ENCODE peak calls at places on chromosome 9, in ten cellular contexts. One of them, this sample, is unnamed.

GRCh38 chr9:126673689-126674364 is 60.1 kb downstream of the LMX1B start:
- DNase-seq in activated T-helper 1 cell treated with anti-CD3 and anti-CD28 coated beads, Interleukin-12 subunit alpha, Interleukin-12 subunit beta, Interleukin-2, Interleukin-4 antibody, amounts not matched to agents 30 ng/mL and 10 ng/mL and 1 ng/mL, durations not matched to agents 14 hours and 24 hours and 36 hours: no peak
- DNase-seq in left kidney: peak
- DNase-seq in HuH-7: no peak
- DNase-seq in Karpas-422: no peak
- DNase-seq in mammary epithelial cell: peak
- DNase-seq in brain microvascular endothelial cell: no peak
- DNase-seq in fibroblast of pulmonary artery: peak
- DNase-seq in NCI-H1436: no peak
- DNase-seq in Kasumi-1: no peak
- DNase-seq in this sample: peak

GRCh38 chr9:136416914-136417313 is 6.5 kb downstream of the PMPCA start:
- DNase-seq in NCI-H1436: no peak
- DNase-seq in left kidney: no peak
- DNase-seq in Kasumi-1: no peak
- DNase-seq in HuH-7: no peak
- DNase-seq in activated T-helper 1 cell treated with anti-CD3 and anti-CD28 coated beads, Interleukin-12 subunit alpha, Interleukin-12 subunit beta, Interleukin-2, Interleukin-4 antibody, amounts not matched to agents 30 ng/mL and 10 ng/mL and 1 ng/mL, durations not matched to agents 14 hours and 24 hours and 36 hours: no peak
- DNase-seq in fibroblast of pulmonary artery: no peak
- DNase-seq in mammary epithelial cell: no peak
- DNase-seq in brain microvascular endothelial cell: no peak
- DNase-seq in Karpas-422: no peak
- DNase-seq in this sample: no peak

GRCh38 chr9:119544492-119544891 is 175.3 kb upstream of the BRINP1 start:
- DNase-seq in NCI-H1436: peak
- DNase-seq in activated T-helper 1 cell treated with anti-CD3 and anti-CD28 coated beads, Interleukin-12 subunit alpha, Interleukin-12 subunit beta, Interleukin-2, Interleukin-4 antibody, amounts not matched to agents 30 ng/mL and 10 ng/mL and 1 ng/mL, durations not matched to agents 14 hours and 24 hours and 36 hours: no peak
- DNase-seq in left kidney: no peak
- DNase-seq in fibroblast of pulmonary artery: no peak
- DNase-seq in Kasumi-1: no peak
- DNase-seq in mammary epithelial cell: no peak
- DNase-seq in brain microvascular endothelial cell: no peak
- DNase-seq in HuH-7: no peak
- DNase-seq in Karpas-422: no peak
- DNase-seq in this sample: no peak

GRCh38 chr9:33778700-33779351 is 16.5 kb upstream of the PRSS3 start:
- DNase-seq in Karpas-422: peak
- DNase-seq in mammary epithelial cell: peak
- DNase-seq in left kidney: peak
- DNase-seq in Kasumi-1: peak
- DNase-seq in NCI-H1436: peak
- DNase-seq in HuH-7: peak
- DNase-seq in brain microvascular endothelial cell: peak
- DNase-seq in fibroblast of pulmonary artery: peak
- DNase-seq in activated T-helper 1 cell treated with anti-CD3 and anti-CD28 coated beads, Interleukin-12 subunit alpha, Interleukin-12 subunit beta, Interleukin-2, Interleukin-4 antibody, amounts not matched to agents 30 ng/mL and 10 ng/mL and 1 ng/mL, durations not matched to agents 14 hours and 24 hours and 36 hours: peak
- DNase-seq in this sample: peak

GRCh38 chr9:24502548-24502947 is 43.1 kb downstream of the IZUMO3 start:
- DNase-seq in HuH-7: no peak
- DNase-seq in left kidney: no peak
- DNase-seq in mammary epithelial cell: no peak
- DNase-seq in fibroblast of pulmonary artery: no peak
- DNase-seq in Karpas-422: no peak
- DNase-seq in Kasumi-1: no peak
- DNase-seq in brain microvascular endothelial cell: no peak
- DNase-seq in NCI-H1436: no peak
- DNase-seq in activated T-helper 1 cell treated with anti-CD3 and anti-CD28 coated beads, Interleukin-12 subunit alpha, Interleukin-12 subunit beta, Interleukin-2, Interleukin-4 antibody, amounts not matched to agents 30 ng/mL and 10 ng/mL and 1 ng/mL, durations not matched to agents 14 hours and 24 hours and 36 hours: no peak
- DNase-seq in this sample: peak

GRCh38 chr9:105681724-105682123 is 12.6 kb upstream of the TMEM38B start:
- DNase-seq in brain microvascular endothelial cell: peak
- DNase-seq in NCI-H1436: no peak
- DNase-seq in HuH-7: no peak
- DNase-seq in fibroblast of pulmonary artery: peak
- DNase-seq in left kidney: no peak
- DNase-seq in mammary epithelial cell: peak
- DNase-seq in Karpas-422: no peak
- DNase-seq in Kasumi-1: no peak
- DNase-seq in activated T-helper 1 cell treated with anti-CD3 and anti-CD28 coated beads, Interleukin-12 subunit alpha, Interleukin-12 subunit beta, Interleukin-2, Interleukin-4 antibody, amounts not matched to agents 30 ng/mL and 10 ng/mL and 1 ng/mL, durations not matched to agents 14 hours and 24 hours and 36 hours: no peak
- DNase-seq in this sample: no peak

GRCh38 chr9:20636883-20637440 is 14.7 kb upstream of the MLLT3 start:
- DNase-seq in brain microvascular endothelial cell: peak
- DNase-seq in left kidney: peak
- DNase-seq in fibroblast of pulmonary artery: peak
- DNase-seq in Kasumi-1: no peak
- DNase-seq in activated T-helper 1 cell treated with anti-CD3 and anti-CD28 coated beads, Interleukin-12 subunit alpha, Interleukin-12 subunit beta, Interleukin-2, Interleukin-4 antibody, amounts not matched to agents 30 ng/mL and 10 ng/mL and 1 ng/mL, durations not matched to agents 14 hours and 24 hours and 36 hours: no peak
- DNase-seq in Karpas-422: no peak
- DNase-seq in NCI-H1436: no peak
- DNase-seq in mammary epithelial cell: no peak
- DNase-seq in HuH-7: no peak
- DNase-seq in this sample: no peak

GRCh38 chr9:86513429-86513828 is 159.2 kb upstream of the TUT7 start:
- DNase-seq in activated T-helper 1 cell treated with anti-CD3 and anti-CD28 coated beads, Interleukin-12 subunit alpha, Interleukin-12 subunit beta, Interleukin-2, Interleukin-4 antibody, amounts not matched to agents 30 ng/mL and 10 ng/mL and 1 ng/mL, durations not matched to agents 14 hours and 24 hours and 36 hours: no peak
- DNase-seq in left kidney: no peak
- DNase-seq in brain microvascular endothelial cell: no peak
- DNase-seq in HuH-7: no peak
- DNase-seq in Kasumi-1: no peak
- DNase-seq in NCI-H1436: no peak
- DNase-seq in mammary epithelial cell: no peak
- DNase-seq in Karpas-422: no peak
- DNase-seq in fibroblast of pulmonary artery: no peak
- DNase-seq in this sample: no peak

GRCh38 chr9:94734054-94734754 is 7.7 kb downstream of the AOPEP start:
- DNase-seq in fibroblast of pulmonary artery: peak
- DNase-seq in HuH-7: no peak
- DNase-seq in Kasumi-1: peak
- DNase-seq in left kidney: peak
- DNase-seq in activated T-helper 1 cell treated with anti-CD3 and anti-CD28 coated beads, Interleukin-12 subunit alpha, Interleukin-12 subunit beta, Interleukin-2, Interleukin-4 antibody, amounts not matched to agents 30 ng/mL and 10 ng/mL and 1 ng/mL, durations not matched to agents 14 hours and 24 hours and 36 hours: no peak
- DNase-seq in NCI-H1436: no peak
- DNase-seq in brain microvascular endothelial cell: no peak
- DNase-seq in mammary epithelial cell: no peak
- DNase-seq in Karpas-422: no peak
- DNase-seq in this sample: peak

GRCh38 chr9:136645343-136645902 is 17.3 kb upstream of the EGFL7 start:
- DNase-seq in HuH-7: no peak
- DNase-seq in Kasumi-1: peak
- DNase-seq in mammary epithelial cell: no peak
- DNase-seq in activated T-helper 1 cell treated with anti-CD3 and anti-CD28 coated beads, Interleukin-12 subunit alpha, Interleukin-12 subunit beta, Interleukin-2, Interleukin-4 antibody, amounts not matched to agents 30 ng/mL and 10 ng/mL and 1 ng/mL, durations not matched to agents 14 hours and 24 hours and 36 hours: no peak
- DNase-seq in left kidney: no peak
- DNase-seq in fibroblast of pulmonary artery: no peak
- DNase-seq in brain microvascular endothelial cell: no peak
- DNase-seq in Karpas-422: no peak
- DNase-seq in NCI-H1436: no peak
- DNase-seq in this sample: no peak

GRCh38 chr9:2780846-2781245 is 63.0 kb downstream of the PUM3 start:
- DNase-seq in fibroblast of pulmonary artery: no peak
- DNase-seq in HuH-7: no peak
- DNase-seq in Karpas-422: no peak
- DNase-seq in mammary epithelial cell: no peak
- DNase-seq in Kasumi-1: no peak
- DNase-seq in left kidney: no peak
- DNase-seq in activated T-helper 1 cell treated with anti-CD3 and anti-CD28 coated beads, Interleukin-12 subunit alpha, Interleukin-12 subunit beta, Interleukin-2, Interleukin-4 antibody, amounts not matched to agents 30 ng/mL and 10 ng/mL and 1 ng/mL, durations not matched to agents 14 hours and 24 hours and 36 hours: no peak
- DNase-seq in NCI-H1436: no peak
- DNase-seq in brain microvascular endothelial cell: no peak
- DNase-seq in this sample: no peak

GRCh38 chr9:19231126-19232035 is 888 bp downstream of the DENND4C start:
- DNase-seq in fibroblast of pulmonary artery: peak
- DNase-seq in NCI-H1436: no peak
- DNase-seq in HuH-7: no peak
- DNase-seq in left kidney: peak
- DNase-seq in Karpas-422: peak
- DNase-seq in Kasumi-1: no peak
- DNase-seq in brain microvascular endothelial cell: peak
- DNase-seq in activated T-helper 1 cell treated with anti-CD3 and anti-CD28 coated beads, Interleukin-12 subunit alpha, Interleukin-12 subunit beta, Interleukin-2, Interleukin-4 antibody, amounts not matched to agents 30 ng/mL and 10 ng/mL and 1 ng/mL, durations not matched to agents 14 hours and 24 hours and 36 hours: no peak
- DNase-seq in mammary epithelial cell: peak
- DNase-seq in this sample: peak

GRCh38 chr9:14223081-14223480 is 90.9 kb downstream of the NFIB start:
- DNase-seq in HuH-7: no peak
- DNase-seq in Karpas-422: no peak
- DNase-seq in NCI-H1436: no peak
- DNase-seq in fibroblast of pulmonary artery: no peak
- DNase-seq in brain microvascular endothelial cell: no peak
- DNase-seq in activated T-helper 1 cell treated with anti-CD3 and anti-CD28 coated beads, Interleukin-12 subunit alpha, Interleukin-12 subunit beta, Interleukin-2, Interleukin-4 antibody, amounts not matched to agents 30 ng/mL and 10 ng/mL and 1 ng/mL, durations not matched to agents 14 hours and 24 hours and 36 hours: no peak
- DNase-seq in Kasumi-1: no peak
- DNase-seq in left kidney: no peak
- DNase-seq in mammary epithelial cell: no peak
- DNase-seq in this sample: no peak

GRCh38 chr9:129270205-129270604 is 92.1 kb upstream of the IER5L start:
- DNase-seq in fibroblast of pulmonary artery: no peak
- DNase-seq in activated T-helper 1 cell treated with anti-CD3 and anti-CD28 coated beads, Interleukin-12 subunit alpha, Interleukin-12 subunit beta, Interleukin-2, Interleukin-4 antibody, amounts not matched to agents 30 ng/mL and 10 ng/mL and 1 ng/mL, durations not matched to agents 14 hours and 24 hours and 36 hours: peak
- DNase-seq in brain microvascular endothelial cell: no peak
- DNase-seq in NCI-H1436: no peak
- DNase-seq in left kidney: no peak
- DNase-seq in Karpas-422: no peak
- DNase-seq in mammary epithelial cell: no peak
- DNase-seq in Kasumi-1: no peak
- DNase-seq in HuH-7: no peak
- DNase-seq in this sample: no peak

GRCh38 chr9:71121275-71122168 is at the start of gene TRPM3:
- DNase-seq in mammary epithelial cell: no peak
- DNase-seq in left kidney: peak
- DNase-seq in Karpas-422: no peak
- DNase-seq in brain microvascular endothelial cell: no peak
- DNase-seq in HuH-7: no peak
- DNase-seq in activated T-helper 1 cell treated with anti-CD3 and anti-CD28 coated beads, Interleukin-12 subunit alpha, Interleukin-12 subunit beta, Interleukin-2, Interleukin-4 antibody, amounts not matched to agents 30 ng/mL and 10 ng/mL and 1 ng/mL, durations not matched to agents 14 hours and 24 hours and 36 hours: no peak
- DNase-seq in Kasumi-1: no peak
- DNase-seq in fibroblast of pulmonary artery: no peak
- DNase-seq in NCI-H1436: no peak
- DNase-seq in this sample: no peak

GRCh38 chr9:99011161-99011709 is 67.5 kb downstream of the COL15A1 start:
- DNase-seq in NCI-H1436: no peak
- DNase-seq in HuH-7: no peak
- DNase-seq in mammary epithelial cell: no peak
- DNase-seq in Kasumi-1: peak
- DNase-seq in Karpas-422: no peak
- DNase-seq in fibroblast of pulmonary artery: no peak
- DNase-seq in left kidney: peak
- DNase-seq in brain microvascular endothelial cell: no peak
- DNase-seq in activated T-helper 1 cell treated with anti-CD3 and anti-CD28 coated beads, Interleukin-12 subunit alpha, Interleukin-12 subunit beta, Interleukin-2, Interleukin-4 antibody, amounts not matched to agents 30 ng/mL and 10 ng/mL and 1 ng/mL, durations not matched to agents 14 hours and 24 hours and 36 hours: no peak
- DNase-seq in this sample: peak

GRCh38 chr9:93653762-93654161 is 77.4 kb downstream of the PHF2 start:
- DNase-seq in Karpas-422: no peak
- DNase-seq in left kidney: no peak
- DNase-seq in mammary epithelial cell: no peak
- DNase-seq in Kasumi-1: no peak
- DNase-seq in brain microvascular endothelial cell: no peak
- DNase-seq in fibroblast of pulmonary artery: no peak
- DNase-seq in activated T-helper 1 cell treated with anti-CD3 and anti-CD28 coated beads, Interleukin-12 subunit alpha, Interleukin-12 subunit beta, Interleukin-2, Interleukin-4 antibody, amounts not matched to agents 30 ng/mL and 10 ng/mL and 1 ng/mL, durations not matched to agents 14 hours and 24 hours and 36 hours: no peak
- DNase-seq in NCI-H1436: no peak
- DNase-seq in HuH-7: no peak
- DNase-seq in this sample: no peak

GRCh38 chr9:14511452-14511851 is 181.8 kb downstream of the ZDHHC21 start:
- DNase-seq in fibroblast of pulmonary artery: peak
- DNase-seq in Kasumi-1: no peak
- DNase-seq in left kidney: no peak
- DNase-seq in NCI-H1436: no peak
- DNase-seq in HuH-7: no peak
- DNase-seq in Karpas-422: no peak
- DNase-seq in mammary epithelial cell: peak
- DNase-seq in activated T-helper 1 cell treated with anti-CD3 and anti-CD28 coated beads, Interleukin-12 subunit alpha, Interleukin-12 subunit beta, Interleukin-2, Interleukin-4 antibody, amounts not matched to agents 30 ng/mL and 10 ng/mL and 1 ng/mL, durations not matched to agents 14 hours and 24 hours and 36 hours: no peak
- DNase-seq in brain microvascular endothelial cell: peak
- DNase-seq in this sample: no peak

GRCh38 chr9:129177791-129178578 is at the start of gene IER5L:
- DNase-seq in left kidney: peak
- DNase-seq in fibroblast of pulmonary artery: peak
- DNase-seq in activated T-helper 1 cell treated with anti-CD3 and anti-CD28 coated beads, Interleukin-12 subunit alpha, Interleukin-12 subunit beta, Interleukin-2, Interleukin-4 antibody, amounts not matched to agents 30 ng/mL and 10 ng/mL and 1 ng/mL, durations not matched to agents 14 hours and 24 hours and 36 hours: peak
- DNase-seq in mammary epithelial cell: peak
- DNase-seq in NCI-H1436: peak
- DNase-seq in Kasumi-1: peak
- DNase-seq in Karpas-422: peak
- DNase-seq in brain microvascular endothelial cell: peak
- DNase-seq in HuH-7: peak
- DNase-seq in this sample: peak

GRCh38 chr9:6645153-6646027 is at the start of gene GLDC:
- DNase-seq in fibroblast of pulmonary artery: no peak
- DNase-seq in mammary epithelial cell: peak
- DNase-seq in activated T-helper 1 cell treated with anti-CD3 and anti-CD28 coated beads, Interleukin-12 subunit alpha, Interleukin-12 subunit beta, Interleukin-2, Interleukin-4 antibody, amounts not matched to agents 30 ng/mL and 10 ng/mL and 1 ng/mL, durations not matched to agents 14 hours and 24 hours and 36 hours: peak
- DNase-seq in left kidney: peak
- DNase-seq in NCI-H1436: peak
- DNase-seq in Karpas-422: no peak
- DNase-seq in HuH-7: peak
- DNase-seq in Kasumi-1: no peak
- DNase-seq in brain microvascular endothelial cell: no peak
- DNase-seq in this sample: peak

GRCh38 chr9:35757527-35758275 is 3.6 kb upstream of the MSMP start:
- DNase-seq in HuH-7: peak
- DNase-seq in left kidney: no peak
- DNase-seq in activated T-helper 1 cell treated with anti-CD3 and anti-CD28 coated beads, Interleukin-12 subunit alpha, Interleukin-12 subunit beta, Interleukin-2, Interleukin-4 antibody, amounts not matched to agents 30 ng/mL and 10 ng/mL and 1 ng/mL, durations not matched to agents 14 hours and 24 hours and 36 hours: no peak
- DNase-seq in NCI-H1436: no peak
- DNase-seq in Kasumi-1: no peak
- DNase-seq in Karpas-422: peak
- DNase-seq in brain microvascular endothelial cell: no peak
- DNase-seq in fibroblast of pulmonary artery: no peak
- DNase-seq in mammary epithelial cell: no peak
- DNase-seq in this sample: no peak

GRCh38 chr9:72401396-72401795 is 36.4 kb upstream of the ZFAND5 start:
- DNase-seq in fibroblast of pulmonary artery: no peak
- DNase-seq in activated T-helper 1 cell treated with anti-CD3 and anti-CD28 coated beads, Interleukin-12 subunit alpha, Interleukin-12 subunit beta, Interleukin-2, Interleukin-4 antibody, amounts not matched to agents 30 ng/mL and 10 ng/mL and 1 ng/mL, durations not matched to agents 14 hours and 24 hours and 36 hours: no peak
- DNase-seq in Karpas-422: no peak
- DNase-seq in brain microvascular endothelial cell: no peak
- DNase-seq in mammary epithelial cell: no peak
- DNase-seq in NCI-H1436: no peak
- DNase-seq in Kasumi-1: no peak
- DNase-seq in left kidney: no peak
- DNase-seq in HuH-7: no peak
- DNase-seq in this sample: no peak

GRCh38 chr9:124110307-124110915 is 98.8 kb downstream of the LHX2 start:
- DNase-seq in fibroblast of pulmonary artery: peak
- DNase-seq in NCI-H1436: no peak
- DNase-seq in HuH-7: peak
- DNase-seq in Karpas-422: peak
- DNase-seq in left kidney: peak
- DNase-seq in Kasumi-1: peak
- DNase-seq in activated T-helper 1 cell treated with anti-CD3 and anti-CD28 coated beads, Interleukin-12 subunit alpha, Interleukin-12 subunit beta, Interleukin-2, Interleukin-4 antibody, amounts not matched to agents 30 ng/mL and 10 ng/mL and 1 ng/mL, durations not matched to agents 14 hours and 24 hours and 36 hours: peak
- DNase-seq in mammary epithelial cell: peak
- DNase-seq in brain microvascular endothelial cell: peak
- DNase-seq in this sample: no peak

GRCh38 chr9:34179528-34180138 is 790 bp downstream of the UBAP1 start:
- DNase-seq in Kasumi-1: no peak
- DNase-seq in HuH-7: peak
- DNase-seq in activated T-helper 1 cell treated with anti-CD3 and anti-CD28 coated beads, Interleukin-12 subunit alpha, Interleukin-12 subunit beta, Interleukin-2, Interleukin-4 antibody, amounts not matched to agents 30 ng/mL and 10 ng/mL and 1 ng/mL, durations not matched to agents 14 hours and 24 hours and 36 hours: no peak
- DNase-seq in NCI-H1436: no peak
- DNase-seq in brain microvascular endothelial cell: no peak
- DNase-seq in Karpas-422: no peak
- DNase-seq in left kidney: no peak
- DNase-seq in mammary epithelial cell: peak
- DNase-seq in fibroblast of pulmonary artery: peak
- DNase-seq in this sample: no peak

GRCh38 chr9:136488247-136489214 is 5.7 kb upstream of the SEC16A start:
- DNase-seq in left kidney: peak
- DNase-seq in brain microvascular endothelial cell: peak
- DNase-seq in Kasumi-1: no peak
- DNase-seq in activated T-helper 1 cell treated with anti-CD3 and anti-CD28 coated beads, Interleukin-12 subunit alpha, Interleukin-12 subunit beta, Interleukin-2, Interleukin-4 antibody, amounts not matched to agents 30 ng/mL and 10 ng/mL and 1 ng/mL, durations not matched to agents 14 hours and 24 hours and 36 hours: peak
- DNase-seq in fibroblast of pulmonary artery: peak
- DNase-seq in HuH-7: peak
- DNase-seq in Karpas-422: peak
- DNase-seq in NCI-H1436: peak
- DNase-seq in mammary epithelial cell: peak
- DNase-seq in this sample: peak

This sample was measured in NCI-H2081.